ENCODE peak calls at places on chromosomes 11 and 22, in five cellular contexts. P is H9, J is mesendoderm, X is IMR-90, Y is trophoblast cell. E is an unnamed sample.

GRCh38 chr22:28958611-28959010 is 75.2 kb downstream of the ZNRF3 start:
- DNase-seq in P (no peak), J (no peak), X (peak; percentile 52), Y (no peak), E (no peak)

GRCh38 chr11:326842-327580 is 6.4 kb upstream of the IFITM3 start:
- DNase-seq in P (no peak), J (no peak), X (peak; percentile 42), Y (no peak), E (no peak)

GRCh38 chr22:16789860-16790493 is 35.2 kb downstream of the XKR3 start:
- DNase-seq in P (no peak), J (no peak), X (no peak), Y (no peak), E (no peak)

GRCh38 chr11:256952-257737 is 20.4 kb downstream of the PSMD13 start:
- DNase-seq in P (no peak), J (no peak), X (no peak), Y (no peak), E (no peak)

GRCh38 chr11:73189315-73189714 is 28.8 kb upstream of the P2RY2 start:
- DNase-seq in P (no peak), J (no peak), X (no peak), Y (peak; percentile 15), E (no peak)

GRCh38 chr11:23789938-23790371 is 706.9 kb upstream of the LUZP2 start:
- DNase-seq in P (no peak), J (no peak), X (peak; percentile 86), Y (no peak), E (no peak)

GRCh38 chr22:49647346-49648026 is 180.2 kb downstream of the BRD1 start:
- DNase-seq in P (no peak), J (no peak), X (no peak), Y (no peak), E (no peak)

GRCh38 chr11:86097965-86098364 is 29.1 kb upstream of the PICALM start:
- DNase-seq in P (no peak), J (no peak), X (no peak), Y (no peak), E (no peak)

GRCh38 chr11:61730222-61730994 is 22.0 kb upstream of the MYRF start:
- DNase-seq in P (no peak), J (no peak), X (no peak), Y (peak; percentile 77), E (no peak)

GRCh38 chr22:42990131-42990838 is 24.7 kb downstream of the PACSIN2 start:
- DNase-seq in P (no peak), J (peak; percentile 80), X (peak; percentile 89), Y (peak; percentile 97), E (no peak)

GRCh38 chr22:43241138-43241597 is 54.2 kb upstream of the TTLL12 start:
- DNase-seq in P (no peak), J (no peak), X (no peak), Y (no peak), E (no peak)

GRCh38 chr22:43419371-43420080 is 7.7 kb downstream of the MPPED1 start:
- DNase-seq in P (no peak), J (no peak), X (no peak), Y (no peak), E (no peak)

GRCh38 chr22:46798366-46799057 is 36.1 kb downstream of the TBC1D22A start:
- DNase-seq in P (peak; percentile 85), J (peak; percentile 86), X (peak; percentile 66), Y (peak; percentile 90), E (peak; percentile 55)

GRCh38 chr11:94776351-94777321 is 8.5 kb downstream of the AMOTL1 start:
- DNase-seq in P (no peak), J (peak; percentile 86), X (peak; percentile 74), Y (peak; percentile 81), E (no peak)

GRCh38 chr22:49230194-49230577 is 597.5 kb downstream of the BRD1 start:
- DNase-seq in P (peak; percentile 54), J (peak; percentile 63), X (no peak), Y (no peak), E (peak; percentile 50)

GRCh38 chr11:26579683-26580082 is 7.6 kb upstream of the MUC15 start:
- DNase-seq in P (no peak), J (no peak), X (no peak), Y (no peak), E (no peak)

GRCh38 chr11:72075109-72075508 is 5.2 kb downstream of the NUMA1 start:
- DNase-seq in P (peak; percentile 43), J (peak; percentile 69), X (no peak), Y (no peak), E (no peak)

GRCh38 chr11:121255473-121256125 is 37.0 kb upstream of the SC5D start:
- DNase-seq in P (no peak), J (no peak), X (no peak), Y (no peak), E (no peak)

GRCh38 chr22:39949964-39950737 is 10.0 kb upstream of the TMA7B start:
- DNase-seq in P (no peak), J (no peak), X (no peak), Y (no peak), E (no peak)

GRCh38 chr22:39952347-39952746 is 7.8 kb upstream of the TMA7B start:
- DNase-seq in P (no peak), J (no peak), X (no peak), Y (no peak), E (no peak)

GRCh38 chr22:39954584-39955055 is 5.6 kb upstream of the TMA7B start:
- DNase-seq in P (no peak), J (no peak), X (peak; percentile 94), Y (no peak), E (no peak)

GRCh38 chr22:39955675-39956074 is 4.5 kb upstream of the TMA7B start:
- DNase-seq in P (no peak), J (no peak), X (no peak), Y (no peak), E (no peak)

DNA sequence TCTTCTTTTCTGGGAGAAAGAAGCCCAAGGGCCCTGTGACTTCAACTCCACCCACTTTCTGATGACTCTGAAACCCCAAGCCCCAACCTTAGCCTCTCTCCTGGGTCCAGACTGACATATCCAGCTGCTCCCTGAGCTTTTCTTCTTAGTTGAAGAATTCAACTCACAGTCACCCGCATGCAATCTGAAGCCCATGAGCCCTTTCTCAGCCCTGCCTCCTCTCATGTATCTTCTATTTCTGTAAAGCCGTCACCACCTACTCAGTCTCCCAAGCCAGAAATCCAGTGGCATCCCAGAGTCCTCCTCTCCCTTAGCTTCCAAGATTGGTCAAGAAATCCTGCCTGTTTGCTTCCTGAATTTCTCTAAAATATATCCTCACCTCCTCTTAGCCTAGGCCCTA is 7.1 kb upstream of the TMA7B start:
- DNase-seq in P (no peak), J (no peak), X (no peak), Y (no peak), E (no peak)
- H3K18ac ChIP-seq in P (no peak overlapping the region), J (no peak overlapping the region), X (no peak overlapping the region), Y (no peak overlapping the region), E (no peak overlapping the region)

GRCh38 chr22:21828268-21828638 is 39.2 kb downstream of the MAPK1 start:
- DNase-seq in P (no peak), J (no peak), X (peak; percentile 21), Y (no peak), E (no peak)

GRCh38 chr22:21824439-21824912 is 43.0 kb downstream of the MAPK1 start:
- DNase-seq in P (no peak), J (no peak), X (no peak), Y (no peak), E (no peak)

GRCh38 chr22:21827628-21828267 is 39.7 kb downstream of the MAPK1 start:
- DNase-seq in P (no peak), J (no peak), X (no peak), Y (peak; percentile 62), E (no peak)

GRCh38 chr22:21826204-21826603 is 41.2 kb downstream of the MAPK1 start:
- DNase-seq in P (no peak), J (no peak), X (no peak), Y (no peak), E (no peak)

DNA sequence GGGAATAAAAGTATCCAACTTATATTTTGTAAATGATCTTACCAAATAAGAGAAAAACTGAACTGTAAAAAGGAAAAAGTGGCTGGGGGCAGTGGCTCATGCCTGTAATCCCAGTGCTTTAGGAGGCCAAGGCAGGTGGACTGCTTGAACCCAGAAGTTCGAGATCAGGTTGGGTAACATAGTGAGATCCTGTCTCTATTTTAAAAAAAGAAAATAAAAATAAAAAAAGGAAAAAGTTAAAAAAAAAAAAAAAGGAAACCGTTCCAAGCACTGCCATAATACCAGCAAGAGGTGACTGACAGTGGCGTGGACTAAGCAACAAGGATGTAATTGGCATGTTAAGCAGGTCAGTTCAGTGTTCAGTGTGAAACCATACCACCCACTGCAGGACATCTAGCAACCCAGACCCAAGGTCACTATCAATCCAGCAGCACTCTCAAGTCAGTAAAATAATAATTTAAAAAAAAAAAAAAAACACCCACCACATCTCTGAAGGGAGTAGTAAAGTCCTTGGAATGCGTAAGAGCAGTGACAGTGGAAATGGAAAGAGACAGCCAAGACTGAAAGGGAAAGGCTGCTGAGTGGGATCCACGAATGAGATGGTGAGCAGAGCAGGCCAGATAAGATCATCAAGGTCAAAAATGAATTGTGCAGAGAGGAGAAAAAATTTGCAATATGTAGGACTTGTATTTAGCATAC is 43.6 kb downstream of the MAPK1 start:
- DNase-seq in P (no peak), J (no peak), X (peak; percentile 63), Y (no peak), E (no peak)
- H3K4me1 ChIP-seq in P (no peaks in the 10 kb centered on the region), J (peaks cover 9% of the 10 kb centered on the region), X (peaks cover 16% of the 10 kb centered on the region), Y (peaks cover 5% of the 10 kb centered on the region), E (peaks cover 3% of the 10 kb centered on the region)

DNA sequence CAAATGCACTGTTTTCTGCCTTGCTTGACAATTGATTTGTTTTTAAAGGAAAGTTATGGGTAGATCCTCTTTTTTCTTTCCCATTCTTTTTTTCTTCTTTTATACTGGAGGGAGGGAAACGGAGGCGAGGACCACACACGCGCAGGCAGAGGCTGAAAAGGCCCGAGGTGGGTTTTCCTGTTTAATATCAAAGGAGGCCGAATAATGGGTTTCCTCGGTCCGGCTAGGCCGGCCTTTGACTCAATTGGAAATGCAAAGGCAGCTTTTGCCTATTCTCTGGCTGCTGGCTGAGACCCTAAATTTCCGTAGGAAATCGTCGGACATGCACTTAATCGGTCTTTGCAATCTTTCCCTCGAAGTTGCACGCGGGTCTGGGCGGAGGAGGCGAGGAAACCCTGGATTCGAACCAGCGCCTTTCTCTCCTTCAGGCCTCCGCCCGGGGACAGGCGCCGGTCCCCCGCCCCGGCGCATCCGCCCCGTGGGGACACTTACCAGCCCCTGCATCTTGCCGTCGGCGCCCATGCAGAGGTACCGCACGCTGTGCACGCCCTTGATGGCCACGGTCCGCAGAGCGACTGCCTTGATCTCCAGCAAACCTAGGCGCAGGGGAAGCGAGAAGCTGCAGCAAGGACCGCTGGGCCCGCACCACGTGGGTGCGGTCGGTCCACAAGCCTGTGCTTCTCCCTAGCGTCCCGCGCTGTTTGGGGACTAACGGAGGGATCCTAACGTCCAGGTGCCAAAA is 882 bp downstream of the FGF19 start:
- DNase-seq in P (peak; percentile 68), J (peak; percentile 56), X (no peak), Y (no peak), E (no peak)
- H3K18ac ChIP-seq in P (peak overlapping the region; percentile 3), J (no peak overlapping the region), X (no peak overlapping the region), Y (no peak overlapping the region), E (peak overlapping the region; percentile 78)

GRCh38 chr11:47415091-47415854 is 6.9 kb downstream of the SLC39A13 start:
- DNase-seq in P (no peak), J (no peak), X (no peak), Y (no peak), E (no peak)

GRCh38 chr11:47413351-47413750 is 5.0 kb downstream of the SLC39A13 start:
- DNase-seq in P (no peak), J (no peak), X (no peak), Y (no peak), E (no peak)

GRCh38 chr11:47412152-47412746 is 3.9 kb downstream of the SLC39A13 start:
- DNase-seq in P (peak; percentile 82), J (peak; percentile 75), X (peak; percentile 26), Y (peak; percentile 66), E (no peak)

GRCh38 chr11:47414685-47415070 is 6.3 kb downstream of the SLC39A13 start:
- DNase-seq in P (no peak), J (no peak), X (no peak), Y (no peak), E (no peak)

GRCh38 chr11:47413908-47414684 is 5.7 kb downstream of the SLC39A13 start:
- DNase-seq in P (no peak), J (no peak), X (peak; percentile 89), Y (no peak), E (no peak)
- H3K4me1 ChIP-seq in P (no peaks in the 10 kb centered on the region), J (no peaks in the 10 kb centered on the region), X (peaks cover 56% of the 10 kb centered on the region), Y (peaks cover 12% of the 10 kb centered on the region), E (peaks cover 3% of the 10 kb centered on the region)